ENCODE peak calls at places on chromosomes 13 and 19, in six cellular contexts. M, K, T, O, Y and V are unnamed samples.

GRCh38 chr13:40340368-40341085 is 325.9 kb downstream of the FOXO1 start:
- ATAC-seq in M (no peak), K (no peak), T (no peak), O (no peak), Y (no peak), V (no peak)

GRCh38 chr13:90427322-90428272 is 919.9 kb upstream of the MIR17HG start:
- ATAC-seq in M (no peak), K (no peak), T (no peak), O (no peak), Y (no peak), V (no peak)

GRCh38 chr19:13976446-13976845 is 24.1 kb downstream of the DCAF15 start:
- ATAC-seq in M (no peak), K (no peak), T (no peak), O (no peak), Y (no peak), V (no peak)

GRCh38 chr13:99288069-99288468 is 19.1 kb downstream of the GPR183 start:
- ATAC-seq in M (peak; percentile 85), K (no peak), T (peak; percentile 79), O (peak; percentile 85), Y (no peak), V (no peak)

GRCh38 chr13:95256086-95256485 is 45.2 kb downstream of the ABCC4 start:
- ATAC-seq in M (no peak), K (no peak), T (no peak), O (no peak), Y (peak; percentile 98), V (peak; percentile 97)

GRCh38 chr13:39317284-39317683 is 279.0 kb downstream of the NHLRC3 start:
- ATAC-seq in M (no peak), K (no peak), T (no peak), O (no peak), Y (no peak), V (no peak)

GRCh38 chr13:102845289-102845629 is 573 bp upstream of the ERCC5 start:
- ATAC-seq in M (peak; percentile 19), K (peak; percentile 56), T (no peak), O (peak; percentile 10), Y (peak; percentile 19), V (no peak)

GRCh38 chr19:52170304-52170703 is 1.1 kb downstream of the ZNF836 start:
- ATAC-seq in M (no peak), K (no peak), T (no peak), O (no peak), Y (peak; percentile 44), V (no peak)

GRCh38 chr19:821976-822773 is 420 bp upstream of the PLPPR3 start:
- ATAC-seq in M (no peak), K (peak; percentile 42), T (no peak), O (peak; percentile 10), Y (no peak), V (no peak)

GRCh38 chr13:32300406-32300805 is 14.8 kb downstream of the ZAR1L start:
- ATAC-seq in M (no peak), K (no peak), T (no peak), O (no peak), Y (no peak), V (no peak)

GRCh38 chr19:4730740-4731171 is 7.1 kb upstream of the DPP9 start:
- ATAC-seq in M (peak; percentile 69), K (peak; percentile 70), T (peak; percentile 79), O (peak; percentile 85), Y (peak; percentile 54), V (peak; percentile 53)

GRCh38 chr13:45162194-45162593 is 38.7 kb downstream of the KCTD4 start:
- ATAC-seq in M (no peak), K (no peak), T (no peak), O (no peak), Y (peak; percentile 32), V (no peak)

GRCh38 chr19:44951179-44952159 is 3.7 kb upstream of the CLPTM1 start:
- ATAC-seq in M (no peak), K (no peak), T (no peak), O (no peak), Y (peak; percentile 28), V (no peak)

GRCh38 chr13:27774169-27774568 is 18.1 kb upstream of the GSX1 start:
- ATAC-seq in M (no peak), K (no peak), T (no peak), O (no peak), Y (no peak), V (no peak)

GRCh38 chr19:31583148-31583547 is 233.9 kb upstream of the TSHZ3 start:
- ATAC-seq in M (no peak), K (no peak), T (no peak), O (no peak), Y (no peak), V (no peak)

GRCh38 chr13:110310541-110311491 is 3.7 kb downstream of the COL4A2 start:
- ATAC-seq in M (no peak), K (no peak), T (no peak), O (no peak), Y (no peak), V (no peak)

GRCh38 chr13:58151452-58151851 is 519.9 kb downstream of the PCDH17 start:
- ATAC-seq in M (no peak), K (no peak), T (no peak), O (no peak), Y (no peak), V (no peak)

GRCh38 chr19:10927691-10928562 is 512 bp downstream of the YIPF2 start:
- ATAC-seq in M (no peak), K (peak; percentile 7), T (no peak), O (peak; percentile 2), Y (peak; percentile 17), V (peak; percentile 2)

GRCh38 chr19:15249912-15250634 is 17.8 kb upstream of the EPHX3 start:
- ATAC-seq in M (no peak), K (no peak), T (no peak), O (no peak), Y (peak; percentile 63), V (peak; percentile 25)

GRCh38 chr13:110524484-110525254 is 36.9 kb downstream of the RAB20 start:
- ATAC-seq in M (peak; percentile 31), K (peak; percentile 68), T (peak; percentile 11), O (peak; percentile 44), Y (peak; percentile 77), V (no peak)

GRCh38 chr19:31974290-31974689 is 371.1 kb upstream of the ZNF507 start:
- ATAC-seq in M (no peak), K (no peak), T (no peak), O (no peak), Y (no peak), V (no peak)

GRCh38 chr13:94395889-94396288 is 83.6 kb downstream of the DCT start:
- ATAC-seq in M (no peak), K (no peak), T (no peak), O (no peak), Y (no peak), V (no peak)

GRCh38 chr13:76289558-76289957 is 596.6 kb downstream of the KCTD12 start:
- ATAC-seq in M (no peak), K (no peak), T (no peak), O (no peak), Y (no peak), V (no peak)

GRCh38 chr13:22061806-22062391 is 391.0 kb downstream of the FGF9 start:
- ATAC-seq in M (peak; percentile 25), K (peak; percentile 73), T (peak; percentile 22), O (peak; percentile 22), Y (no peak), V (no peak)

GRCh38 chr13:102191951-102192461 is 209.8 kb downstream of the FGF14 start:
- ATAC-seq in M (no peak), K (no peak), T (no peak), O (no peak), Y (peak; percentile 84), V (no peak)

GRCh38 chr19:32895384-32895783 is 25.8 kb upstream of the SLC7A9 start:
- ATAC-seq in M (peak; percentile 73), K (no peak), T (peak; percentile 66), O (peak; percentile 60), Y (no peak), V (no peak)

GRCh38 chr13:39777527-39778061 is 122.1 kb downstream of the COG6 start:
- ATAC-seq in M (peak; percentile 74), K (peak; percentile 59), T (peak; percentile 82), O (peak; percentile 83), Y (peak; percentile 73), V (peak; percentile 96)

GRCh38 chr19:38303517-38304351 is at the start of gene C19orf33:
- ATAC-seq in M (no peak), K (no peak), T (no peak), O (no peak), Y (peak; percentile 66), V (peak; percentile 86)

GRCh38 chr13:73893833-73894232 is 240.4 kb downstream of the KLF12 start:
- ATAC-seq in M (no peak), K (no peak), T (no peak), O (no peak), Y (no peak), V (no peak)

GRCh38 chr19:39263912-39264305 is 4.3 kb upstream of the IFNL2 start:
- ATAC-seq in M (no peak), K (no peak), T (no peak), O (no peak), Y (no peak), V (no peak)

GRCh38 chr13:44932850-44933251 is 56.4 kb downstream of the NUFIP1 start:
- ATAC-seq in M (no peak), K (no peak), T (no peak), O (no peak), Y (peak; percentile 59), V (peak; percentile 72)

GRCh38 chr19:45161715-45162463 is 1.1 kb upstream of the NKPD1 start:
- ATAC-seq in M (no peak), K (no peak), T (no peak), O (no peak), Y (no peak), V (no peak)

GRCh38 chr13:114263590-114263989 is 17.8 kb upstream of the UPF3A start:
- ATAC-seq in M (peak; percentile 14), K (peak; percentile 72), T (no peak), O (peak; percentile 15), Y (no peak), V (no peak)

GRCh38 chr13:95641961-95642621 is 2.4 kb downstream of the DZIP1 start:
- ATAC-seq in M (no peak), K (no peak), T (peak; percentile 34), O (peak; percentile 17), Y (peak; percentile 54), V (peak; percentile 49)

GRCh38 chr13:73767747-73768315 is 366.4 kb downstream of the KLF12 start:
- ATAC-seq in M (no peak), K (no peak), T (peak; percentile 27), O (no peak), Y (no peak), V (no peak)

GRCh38 chr13:110506396-110506795 is 55.1 kb downstream of the RAB20 start:
- ATAC-seq in M (no peak), K (no peak), T (no peak), O (no peak), Y (no peak), V (no peak)

GRCh38 chr13:64529874-64530485 is 2700.2 kb downstream of the PCDH9 start:
- ATAC-seq in M (no peak), K (no peak), T (no peak), O (no peak), Y (no peak), V (no peak)